ENCODE peak calls at places on chromosomes 4 and X, in six cellular contexts. X, W, K, Q, E and M are unnamed samples.

GRCh38 chrX:122582280-122582679 is 601.8 kb upstream of the GRIA3 start:
- DNase-seq in Q (no peak), W (no peak), X (no peak), E (no peak), K (no peak), M (no peak)

GRCh38 chr4:110514889-110515479 is 39.0 kb downstream of the ENPEP start:
- DNase-seq in K (no peak), W (peak; percentile 60), E (no peak), Q (no peak), X (no peak), M (no peak)

GRCh38 chr4:7196731-7197130 is 4.4 kb downstream of the SORCS2 start:
- DNase-seq in X (peak; percentile 46), W (no peak), Q (no peak), K (no peak), E (no peak), M (no peak)

GRCh38 chr4:55560096-55560495 is 13.4 kb upstream of the CLOCK start:
- DNase-seq in Q (no peak), X (no peak), E (no peak), K (no peak), W (no peak), M (no peak)

GRCh38 chr4:38140643-38141203 is 180.5 kb downstream of the PTTG2 start:
- DNase-seq in K (no peak), W (no peak), E (no peak), Q (no peak), X (no peak), M (no peak)

GRCh38 chr4:133921280-133922195 is 280.1 kb downstream of the PABPC4L start:
- DNase-seq in E (no peak), K (no peak), Q (no peak), W (peak; percentile 44), X (no peak), M (no peak)

GRCh38 chrX:125398959-125399440 is 79.3 kb downstream of the TEX13C start:
- DNase-seq in K (no peak), E (no peak), X (no peak), W (no peak), Q (no peak), M (no peak)

GRCh38 chr4:39706334-39706733 is 8.4 kb downstream of the UBE2K start:
- DNase-seq in Q (peak; percentile 77), X (peak; percentile 74), W (peak; percentile 82), K (no peak), E (no peak), M (peak; percentile 41)

GRCh38 chr4:138401330-138401729 is 159.2 kb upstream of the SLC7A11 start:
- DNase-seq in X (peak; percentile 69), K (no peak), W (no peak), Q (peak; percentile 28), E (no peak), M (peak; percentile 9)

GRCh38 chr4:7645956-7646355 is 211.2 kb upstream of the PSAPL1 start:
- DNase-seq in Q (no peak), X (no peak), E (no peak), W (no peak), K (no peak), M (no peak)

GRCh38 chr4:139619644-139620043 is 46.0 kb upstream of the MGST2 start:
- DNase-seq in W (peak; percentile 50), X (no peak), E (no peak), Q (no peak), K (no peak), M (no peak)

GRCh38 chr4:7037425-7037824 is 5.7 kb upstream of the TADA2B start:
- DNase-seq in K (no peak), X (no peak), E (no peak), Q (no peak), W (no peak), M (no peak)

GRCh38 chrX:48540015-48540350 is 469 bp downstream of the TBC1D25 start:
- DNase-seq in Q (peak; percentile 43), E (no peak), X (no peak), K (no peak), W (peak; percentile 51), M (peak; percentile 52)

GRCh38 chr4:83358410-83358809 is 23.8 kb upstream of the HPSE start:
- DNase-seq in W (peak; percentile 85), Q (no peak), K (no peak), X (no peak), E (no peak), M (no peak)

GRCh38 chr4:62449538-62449937 is 1249.4 kb downstream of the ADGRL3 start:
- DNase-seq in K (no peak), X (no peak), E (no peak), Q (no peak), W (no peak), M (no peak)

GRCh38 chr4:183540498-183540953 is 35.7 kb downstream of the ING2 start:
- DNase-seq in K (no peak), X (no peak), E (no peak), Q (no peak), W (no peak), M (peak; percentile 18)

DNA sequence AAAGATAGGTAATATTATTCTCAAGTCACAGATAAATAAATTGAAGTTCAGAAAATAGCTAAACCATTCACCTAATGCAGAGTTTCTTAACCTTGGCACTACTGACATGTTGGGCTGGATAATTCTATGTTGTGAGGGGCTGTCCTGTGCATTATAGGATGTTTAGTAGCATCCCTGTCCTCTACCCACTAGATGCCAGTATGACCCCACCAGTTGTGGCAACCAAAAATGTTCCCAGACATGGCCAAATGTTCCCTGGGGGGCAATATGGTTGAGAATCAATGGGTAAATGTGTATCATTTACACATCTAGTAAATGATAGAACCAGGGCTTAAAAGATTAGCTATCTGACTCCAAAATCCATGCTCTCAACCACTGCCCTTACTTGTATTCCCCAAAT is 140.9 kb downstream of the COL4A6 start:
- DNase-seq in E (no peak), Q (no peak), X (no peak), K (no peak), W (no peak), M (no peak)
- TF ChIP-seq CTCF in E (no peak), Q (no peak), X (no peak), K (no peak), W (no peak), M (no peak)

GRCh38 chrX:83501003-83501402 is 7.1 kb upstream of the POU3F4 start:
- DNase-seq in K (no peak), X (no peak), E (no peak), W (no peak), Q (no peak), M (no peak)

GRCh38 chrX:83495882-83496281 is 12.2 kb upstream of the POU3F4 start:
- DNase-seq in X (no peak), W (no peak), E (no peak), Q (no peak), K (no peak), M (no peak)

DNA sequence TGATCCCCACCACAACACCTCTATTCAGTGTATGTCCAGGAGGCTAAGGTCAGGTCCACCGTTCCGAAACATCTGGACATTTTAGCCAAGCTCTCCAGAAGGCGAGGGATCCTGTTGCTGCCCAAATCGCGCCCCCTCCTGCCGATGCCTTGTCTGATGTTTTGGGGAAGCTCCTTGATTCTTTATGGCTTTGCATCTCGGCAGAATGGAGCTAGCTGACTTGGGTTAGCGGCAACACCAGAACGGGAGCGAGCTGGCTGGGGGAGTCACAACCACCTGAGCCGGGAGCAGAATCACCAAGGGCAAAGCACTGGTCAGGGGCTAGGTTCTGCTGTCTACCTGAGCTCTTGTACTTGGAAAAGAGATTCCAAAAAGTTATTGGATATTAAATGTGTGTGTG is 6.5 kb upstream of the POU3F4 start:
- DNase-seq in E (no peak), Q (no peak), K (no peak), X (no peak), W (no peak), M (no peak)
- TF ChIP-seq CTCF in E (no peak), Q (no peak), K (no peak), X (no peak), W (no peak), M (no peak)

GRCh38 chr4:156779774-156780173 is 191.8 kb downstream of the PDGFC start:
- DNase-seq in E (no peak), W (peak; percentile 67), X (no peak), K (no peak), Q (no peak), M (no peak)

GRCh38 chr4:156783963-156784362 is 187.6 kb downstream of the PDGFC start:
- DNase-seq in E (no peak), Q (no peak), X (no peak), W (no peak), K (no peak), M (no peak)

GRCh38 chr4:156782491-156782890 is 189.1 kb downstream of the PDGFC start:
- DNase-seq in X (no peak), E (no peak), K (no peak), W (no peak), Q (no peak), M (no peak)

GRCh38 chr4:156779046-156779445 is 192.6 kb downstream of the PDGFC start:
- DNase-seq in E (no peak), W (peak; percentile 56), X (no peak), Q (no peak), K (no peak), M (no peak)

DNA sequence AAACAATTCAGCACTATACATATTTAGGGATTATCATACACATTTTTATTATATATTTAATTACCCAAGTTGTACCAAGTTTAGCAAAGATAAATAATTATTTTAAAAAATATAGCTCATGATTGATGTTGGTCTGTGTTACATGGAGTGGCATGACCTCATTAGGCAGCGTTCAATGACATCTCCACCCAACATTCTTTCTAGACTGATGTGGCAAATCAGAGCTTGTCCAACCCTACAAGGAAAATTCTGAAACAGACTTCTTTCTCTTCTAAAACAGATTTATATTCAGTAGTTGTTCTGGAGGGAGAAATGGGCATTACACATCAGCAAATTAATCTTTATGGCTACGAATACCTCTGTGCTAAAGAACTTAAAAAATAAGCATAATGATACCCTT is 189.7 kb downstream of the PDGFC start:
- DNase-seq in X (no peak), K (no peak), E (no peak), Q (no peak), W (no peak), M (no peak)
- TF ChIP-seq CTCF in X (no peak), K (no peak), E (no peak), Q (no peak), W (no peak), M (no peak)

GRCh38 chrX:103063918-103064434 is at the start of gene BEX1:
- DNase-seq in Q (peak; percentile 37), X (peak; percentile 72), W (peak; percentile 65), K (peak; percentile 39), E (peak; percentile 57), M (peak; percentile 79)

GRCh38 chrX:103061486-103061885 is 2.5 kb downstream of the BEX1 start:
- DNase-seq in E (no peak), X (no peak), Q (no peak), K (no peak), W (no peak), M (no peak)

GRCh38 chrX:103066606-103067005 is 2.6 kb upstream of the BEX1 start:
- DNase-seq in X (no peak), W (peak; percentile 42), K (no peak), E (no peak), Q (no peak), M (no peak)

DNA sequence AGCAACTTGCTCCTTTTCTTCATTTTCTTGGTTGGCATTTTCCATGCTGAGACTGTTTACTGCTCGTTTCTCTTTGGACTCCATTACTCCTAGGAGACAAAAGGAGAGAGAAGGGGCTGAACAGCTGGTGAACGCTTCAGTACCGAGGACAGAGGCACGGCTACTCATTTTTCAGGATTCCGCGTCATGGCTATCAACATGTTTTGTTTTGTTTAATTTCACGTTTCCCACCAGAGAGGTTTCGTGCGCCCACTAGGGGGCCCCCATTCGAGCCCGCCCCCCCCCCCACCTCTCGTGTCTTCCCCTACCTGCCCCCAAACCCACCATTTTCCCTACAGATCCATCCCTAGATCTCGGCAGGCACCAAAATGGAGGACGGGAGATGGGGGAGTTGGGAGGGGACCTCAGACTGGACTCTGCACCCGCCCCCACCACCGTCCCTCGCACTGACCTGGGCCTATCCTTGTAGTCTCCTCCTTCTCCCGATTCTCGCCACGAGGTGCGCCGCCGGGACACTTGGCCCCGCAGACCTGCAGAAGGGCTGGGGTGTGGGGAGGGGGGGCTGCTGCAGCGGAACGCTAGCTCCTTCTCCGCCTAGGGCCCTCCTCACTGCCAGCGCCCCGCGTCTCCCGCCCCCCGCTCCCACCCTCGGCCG is 653 bp downstream of the BEX1 start:
- DNase-seq in K (peak; percentile 37), E (peak; percentile 25), Q (no peak), X (no peak), W (peak; percentile 55), M (peak; percentile 36)
- TF ChIP-seq CTCF in K (peak; percentile 44), E (peak; percentile 48), Q (no peak), X (no peak), W (no peak), M (no peak)